ENCODE peak calls at places on chromosomes 13 and 19, in five cellular contexts. D is kidney epithelial cell, C is ovary, H is hepatocyte, S is retinal pigment epithelial cell. R is an unnamed sample.
A peak's percentile ranks its signal among the peaks of the same experiment; 100 is the strongest.

GRCh38 chr13:24877531-24877930 is 113.6 kb downstream of the RNF17 start:
- DNase-seq in C (no peak), S (no peak), D (no peak), H (no peak), R (no peak)

GRCh38 chr13:35475960-35476943 is at the start of gene MAB21L1:
- DNase-seq in S (peak; percentile 89), D (no peak), C (no peak), H (peak; percentile 73), R (peak; percentile 36)

GRCh38 chr13:93637852-93638251 is 411.2 kb downstream of the GPC6 start:
- DNase-seq in D (no peak), H (no peak), S (no peak), C (no peak), R (no peak)

GRCh38 chr13:105599477-105600037 is 935.9 kb downstream of the EFNB2 start:
- DNase-seq in S (no peak), D (no peak), H (no peak), C (no peak), R (no peak)

GRCh38 chr19:42170715-42171114 is 38.5 kb upstream of the POU2F2 start:
- DNase-seq in C (no peak), H (no peak), D (no peak), S (no peak), R (no peak)

GRCh38 chr13:35961461-35962220 is 169.5 kb downstream of the DCLK1 start:
- DNase-seq in H (no peak), S (no peak), D (no peak), C (no peak), R (no peak)

GRCh38 chr13:75390229-75390628 is 91.7 kb downstream of the TBC1D4 start:
- DNase-seq in D (no peak), H (no peak), C (no peak), S (no peak), R (no peak)

GRCh38 chr19:15213715-15214381 is 13.1 kb upstream of the NOTCH3 start:
- DNase-seq in H (no peak), D (no peak), C (no peak), S (no peak), R (no peak)

GRCh38 chr19:34633806-34634205 is 43.2 kb downstream of the SCGB2B2 start:
- DNase-seq in D (no peak), C (no peak), H (no peak), S (no peak), R (no peak)

GRCh38 chr13:106919093-106919492 is 351.2 kb upstream of the ARGLU1 start:
- DNase-seq in C (no peak), D (no peak), S (no peak), H (no peak), R (no peak)

GRCh38 chr13:94956407-94957110 is 244.2 kb upstream of the SOX21 start:
- DNase-seq in H (no peak), S (no peak), C (no peak), D (no peak), R (no peak)

GRCh38 chr13:98441056-98441676 is 135.7 kb downstream of the STK24 start:
- DNase-seq in H (no peak), C (no peak), D (no peak), S (no peak), R (no peak)

GRCh38 chr19:48379058-48379457 is 12.3 kb downstream of the KDELR1 start:
- DNase-seq in C (no peak), D (no peak), H (no peak), S (no peak), R (no peak)

GRCh38 chr13:41056194-41056593 is 5.1 kb upstream of the WBP4 start:
- DNase-seq in H (no peak), D (no peak), S (no peak), C (no peak), R (no peak)

GRCh38 chr13:41052441-41052840 is 8.9 kb upstream of the WBP4 start:
- DNase-seq in S (no peak), C (no peak), H (no peak), D (no peak), R (no peak)

GRCh38 chr13:41054919-41055619 is 6.2 kb upstream of the WBP4 start:
- DNase-seq in H (peak; percentile 15), S (no peak), D (no peak), C (no peak), R (no peak)

GRCh38 chr13:41054212-41054877 is 7.0 kb upstream of the WBP4 start:
- DNase-seq in S (no peak), H (peak; percentile 76), D (no peak), C (no peak), R (peak; percentile 38)

GRCh38 chr13:41053384-41053826 is 7.9 kb upstream of the WBP4 start:
- DNase-seq in H (no peak), D (no peak), C (no peak), S (no peak), R (no peak)
- H3K4me3 ChIP-seq in H (no peak overlapping the region), D (no peak overlapping the region), C (no peak overlapping the region), S (no peak overlapping the region), R (no peak overlapping the region)

GRCh38 chr19:9009935-9010651 is at the start of gene MUC16:
- DNase-seq in S (no peak), C (no peak), H (no peak), D (no peak), R (no peak)
- TF ChIP-seq CTCF in S (no peak), C (no peak), H (no peak), D (no peak), R (no peak)

GRCh38 chr13:43693639-43694038 is 93.1 kb downstream of the ENOX1 start:
- DNase-seq in S (no peak), C (no peak), H (no peak), D (no peak), R (no peak)
- H3K4me3 ChIP-seq in S (no peak overlapping the region), C (no peak overlapping the region), H (no peak overlapping the region), D (no peak overlapping the region), R (no peak overlapping the region)

GRCh38 chr19:38849746-38850230 is at the start of gene HNRNPL:
- DNase-seq in C (peak; percentile 99), S (no peak), D (no peak), H (no peak), R (no peak)

GRCh38 chr19:38851622-38852230 is 1.9 kb upstream of the HNRNPL start:
- DNase-seq in S (no peak), D (no peak), H (peak; percentile 99), C (peak; percentile 94), R (peak; percentile 71)

GRCh38 chr19:38849147-38849745 is 540 bp downstream of the HNRNPL start:
- DNase-seq in H (peak; percentile 99), C (peak; percentile 98), D (peak; percentile 67), S (no peak), R (peak; percentile 84)

GRCh38 chr19:38850976-38851621 is 1.3 kb upstream of the HNRNPL start:
- DNase-seq in S (no peak), D (no peak), C (peak; percentile 58), H (peak; percentile 41), R (no peak)

DNA sequence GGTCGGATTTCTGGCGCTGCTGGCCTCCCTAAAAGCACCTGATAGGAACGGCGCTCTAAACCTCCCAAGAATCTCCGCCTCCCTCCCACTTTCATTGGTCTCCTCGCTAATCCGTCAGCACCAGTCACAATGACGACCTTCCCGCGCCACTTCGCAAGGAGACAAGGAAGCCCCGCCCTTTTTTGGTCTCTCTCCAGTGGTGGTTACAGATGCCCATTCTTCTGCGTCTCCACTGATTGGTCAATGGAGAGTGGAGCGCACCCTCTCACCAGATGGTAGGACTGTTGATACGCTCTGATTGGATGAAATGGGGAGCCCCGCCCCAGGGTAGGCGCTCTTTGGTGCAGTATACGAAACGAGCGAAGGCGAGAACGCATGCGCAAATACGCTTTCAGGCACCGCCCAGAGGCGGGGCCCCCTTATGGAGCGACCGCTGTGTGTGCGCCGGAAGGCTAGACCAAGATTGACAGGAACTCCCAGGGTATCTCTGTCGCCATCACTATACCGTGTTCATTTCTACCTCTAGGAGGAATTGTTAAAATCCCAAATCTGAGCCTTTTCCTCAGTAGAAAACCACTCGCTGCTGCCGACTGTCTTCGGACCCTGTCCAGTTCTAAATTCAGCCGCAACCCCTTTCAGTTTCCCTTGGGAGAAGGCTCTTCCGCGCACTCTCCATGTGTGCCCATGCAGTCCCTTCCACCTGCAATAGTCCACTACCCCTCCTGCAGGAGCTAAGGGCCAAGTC is 617 bp upstream of the HNRNPL start:
- DNase-seq in D (peak; percentile 100), C (peak; percentile 100), S (peak; percentile 100), H (peak; percentile 100), R (peak; percentile 100)
- TF ChIP-seq CTCF in D (peak; percentile 5), C (peak; percentile 11), S (no peak), H (peak; percentile 13), R (peak; percentile 10)

GRCh38 chr19:288911-289310 is 2.3 kb downstream of the PLPP2 start:
- DNase-seq in S (no peak), H (no peak), D (no peak), C (no peak), R (no peak)
- H3K4me3 ChIP-seq in S (no peak overlapping the region), H (no peak overlapping the region), D (no peak overlapping the region), C (no peak overlapping the region), R (no peak overlapping the region)

DNA sequence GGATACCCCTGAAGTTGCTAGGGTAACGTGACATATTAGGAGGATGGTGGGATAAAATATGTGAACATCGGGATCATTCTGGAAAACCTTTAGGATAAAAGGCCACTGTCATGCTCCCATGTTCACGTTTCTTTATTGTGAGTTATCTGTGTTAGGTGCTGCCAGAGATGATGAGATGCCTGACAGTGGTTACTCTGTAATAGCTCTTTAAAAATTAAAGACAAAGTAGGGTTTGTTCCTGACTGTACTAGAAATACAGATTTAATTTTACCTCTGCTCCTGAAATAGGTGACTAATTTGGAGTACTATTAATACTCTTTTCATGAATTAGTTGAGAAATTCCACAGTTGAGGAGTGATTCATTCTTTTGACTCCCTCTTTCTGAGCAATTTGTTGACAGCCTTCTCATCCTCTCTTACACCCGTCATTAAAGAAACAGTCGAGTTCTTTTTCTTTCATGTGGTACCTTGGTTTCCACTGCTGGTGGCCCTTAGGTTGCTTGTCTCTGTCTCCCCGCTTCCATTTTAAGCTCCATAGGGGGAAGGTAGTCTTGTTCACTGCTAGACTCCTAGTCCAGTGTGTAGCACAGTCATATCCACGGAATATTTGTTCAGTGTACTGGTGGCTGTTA is 28.4 kb downstream of the SAE1 start:
- DNase-seq in H (no peak), D (peak; percentile 42), S (no peak), C (no peak), R (no peak)
- TF ChIP-seq CTCF in H (no peak), D (no peak), S (no peak), C (no peak), R (no peak)

DNA sequence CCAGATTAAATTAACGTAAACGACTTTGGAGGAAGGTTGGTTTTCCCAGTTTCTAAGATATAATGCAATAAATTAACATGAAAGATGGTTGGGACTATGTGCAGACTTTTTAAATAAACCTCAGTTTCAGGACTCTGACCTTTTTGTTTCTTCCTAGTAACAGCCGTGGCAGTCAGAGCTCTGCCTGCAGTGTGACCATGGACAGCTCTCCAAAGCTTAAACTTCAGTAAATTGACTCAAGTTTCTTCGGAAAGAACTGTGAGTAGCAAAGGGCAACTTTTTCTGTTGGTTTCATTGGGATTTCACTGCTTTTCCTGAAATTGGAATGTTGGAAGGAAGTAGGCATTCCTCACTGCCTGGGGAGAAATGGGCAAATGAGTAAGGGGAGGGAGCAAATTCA is 4.1 kb downstream of the USP29 start:
- DNase-seq in S (no peak), D (no peak), C (no peak), H (no peak), R (no peak)
- H3K4me3 ChIP-seq in S (no peak overlapping the region), D (no peak overlapping the region), C (no peak overlapping the region), H (no peak overlapping the region), R (no peak overlapping the region)

DNA sequence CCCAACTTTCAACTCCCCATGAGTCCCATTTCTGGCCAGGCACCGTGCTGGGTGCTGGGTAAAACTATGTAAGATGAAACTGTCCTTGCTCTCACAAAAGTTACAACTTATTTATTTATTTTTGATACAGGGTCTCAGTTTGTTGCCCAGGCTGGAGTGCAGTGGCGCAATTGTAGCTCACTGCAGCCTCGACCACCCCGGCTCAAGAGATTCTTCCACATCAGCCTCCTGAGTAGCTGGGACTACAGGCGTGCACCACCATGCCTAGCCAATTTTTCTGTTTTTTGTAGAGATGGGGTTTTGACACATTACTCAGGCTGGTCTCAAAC is 12.9 kb upstream of the CADM4 start:
- DNase-seq in H (no peak), D (no peak), S (no peak), C (no peak), R (no peak)
- TF ChIP-seq CTCF in H (no peak), D (no peak), S (no peak), C (no peak), R (no peak)

R was measured in astrocyte of the cerebellum.